ENCODE peak calls at places on chromosomes 12 and 14, in eight cellular contexts. One of them, this sample, is unnamed.

GRCh38 chr14:60867503-60868172 is 113.2 kb downstream of the TRMT5 start:
- DNase-seq in AML-193: no peak
- DNase-seq in occipital lobe: no peak
- DNase-seq in posterior vena cava: no peak
- DNase-seq in Calu3: no peak
- DNase-seq in NCI-H2029: peak
- DNase-seq in fibroblast of mammary gland: no peak
- DNase-seq in activated T-helper 1 cell treated with anti-CD3 and anti-CD28 coated beads, Interleukin-12 subunit alpha, Interleukin-12 subunit beta, Interleukin-2, Interleukin-4 antibody, amounts not matched to agents 30 ng/mL and 10 ng/mL and 1 ng/mL, durations not matched to agents 14 hours and 24 hours and 36 hours: no peak
- DNase-seq in this sample: no peak

GRCh38 chr14:47438650-47439140 is 236.7 kb downstream of the MDGA2 start:
- DNase-seq in activated T-helper 1 cell treated with anti-CD3 and anti-CD28 coated beads, Interleukin-12 subunit alpha, Interleukin-12 subunit beta, Interleukin-2, Interleukin-4 antibody, amounts not matched to agents 30 ng/mL and 10 ng/mL and 1 ng/mL, durations not matched to agents 14 hours and 24 hours and 36 hours: no peak
- DNase-seq in Calu3: no peak
- DNase-seq in posterior vena cava: no peak
- DNase-seq in occipital lobe: no peak
- DNase-seq in fibroblast of mammary gland: peak
- DNase-seq in AML-193: no peak
- DNase-seq in NCI-H2029: no peak
- DNase-seq in this sample: no peak

GRCh38 chr14:54221432-54221803 is 175.4 kb upstream of the CDKN3 start:
- DNase-seq in fibroblast of mammary gland: no peak
- DNase-seq in occipital lobe: no peak
- DNase-seq in Calu3: no peak
- DNase-seq in posterior vena cava: no peak
- DNase-seq in AML-193: no peak
- DNase-seq in NCI-H2029: no peak
- DNase-seq in activated T-helper 1 cell treated with anti-CD3 and anti-CD28 coated beads, Interleukin-12 subunit alpha, Interleukin-12 subunit beta, Interleukin-2, Interleukin-4 antibody, amounts not matched to agents 30 ng/mL and 10 ng/mL and 1 ng/mL, durations not matched to agents 14 hours and 24 hours and 36 hours: no peak
- DNase-seq in this sample: no peak

GRCh38 chr12:111424189-111424792 is 18.6 kb downstream of the SH2B3 start:
- DNase-seq in occipital lobe: no peak
- DNase-seq in AML-193: no peak
- DNase-seq in Calu3: no peak
- DNase-seq in activated T-helper 1 cell treated with anti-CD3 and anti-CD28 coated beads, Interleukin-12 subunit alpha, Interleukin-12 subunit beta, Interleukin-2, Interleukin-4 antibody, amounts not matched to agents 30 ng/mL and 10 ng/mL and 1 ng/mL, durations not matched to agents 14 hours and 24 hours and 36 hours: no peak
- DNase-seq in NCI-H2029: no peak
- DNase-seq in posterior vena cava: no peak
- DNase-seq in fibroblast of mammary gland: no peak
- DNase-seq in this sample: no peak

GRCh38 chr14:99230271-99231141 is 41.5 kb downstream of the BCL11B start:
- DNase-seq in NCI-H2029: no peak
- DNase-seq in fibroblast of mammary gland: no peak
- DNase-seq in occipital lobe: no peak
- DNase-seq in Calu3: no peak
- DNase-seq in activated T-helper 1 cell treated with anti-CD3 and anti-CD28 coated beads, Interleukin-12 subunit alpha, Interleukin-12 subunit beta, Interleukin-2, Interleukin-4 antibody, amounts not matched to agents 30 ng/mL and 10 ng/mL and 1 ng/mL, durations not matched to agents 14 hours and 24 hours and 36 hours: peak
- DNase-seq in AML-193: no peak
- DNase-seq in posterior vena cava: no peak
- DNase-seq in this sample: no peak

GRCh38 chr12:63045020-63045860 is 105.8 kb downstream of the AVPR1A start:
- DNase-seq in posterior vena cava: no peak
- DNase-seq in occipital lobe: no peak
- DNase-seq in NCI-H2029: no peak
- DNase-seq in activated T-helper 1 cell treated with anti-CD3 and anti-CD28 coated beads, Interleukin-12 subunit alpha, Interleukin-12 subunit beta, Interleukin-2, Interleukin-4 antibody, amounts not matched to agents 30 ng/mL and 10 ng/mL and 1 ng/mL, durations not matched to agents 14 hours and 24 hours and 36 hours: no peak
- DNase-seq in AML-193: no peak
- DNase-seq in fibroblast of mammary gland: peak
- DNase-seq in Calu3: no peak
- DNase-seq in this sample: no peak

GRCh38 chr14:24339284-24340151 is at the start of gene RIPK3:
- DNase-seq in Calu3: peak
- DNase-seq in NCI-H2029: no peak
- DNase-seq in occipital lobe: no peak
- DNase-seq in fibroblast of mammary gland: no peak
- DNase-seq in AML-193: peak
- DNase-seq in posterior vena cava: peak
- DNase-seq in activated T-helper 1 cell treated with anti-CD3 and anti-CD28 coated beads, Interleukin-12 subunit alpha, Interleukin-12 subunit beta, Interleukin-2, Interleukin-4 antibody, amounts not matched to agents 30 ng/mL and 10 ng/mL and 1 ng/mL, durations not matched to agents 14 hours and 24 hours and 36 hours: peak
- DNase-seq in this sample: peak

GRCh38 chr12:8675471-8676083 is 13.0 kb upstream of the MFAP5 start:
- DNase-seq in AML-193: peak
- DNase-seq in activated T-helper 1 cell treated with anti-CD3 and anti-CD28 coated beads, Interleukin-12 subunit alpha, Interleukin-12 subunit beta, Interleukin-2, Interleukin-4 antibody, amounts not matched to agents 30 ng/mL and 10 ng/mL and 1 ng/mL, durations not matched to agents 14 hours and 24 hours and 36 hours: no peak
- DNase-seq in fibroblast of mammary gland: no peak
- DNase-seq in NCI-H2029: no peak
- DNase-seq in occipital lobe: no peak
- DNase-seq in Calu3: no peak
- DNase-seq in posterior vena cava: no peak
- DNase-seq in this sample: no peak

GRCh38 chr12:6773662-6774351 is 1.5 kb downstream of the LAG3 start:
- DNase-seq in occipital lobe: no peak
- DNase-seq in activated T-helper 1 cell treated with anti-CD3 and anti-CD28 coated beads, Interleukin-12 subunit alpha, Interleukin-12 subunit beta, Interleukin-2, Interleukin-4 antibody, amounts not matched to agents 30 ng/mL and 10 ng/mL and 1 ng/mL, durations not matched to agents 14 hours and 24 hours and 36 hours: no peak
- DNase-seq in NCI-H2029: no peak
- DNase-seq in posterior vena cava: no peak
- DNase-seq in fibroblast of mammary gland: no peak
- DNase-seq in Calu3: no peak
- DNase-seq in AML-193: no peak
- DNase-seq in this sample: no peak

This sample was measured in GDM1.